ENCODE peak calls at places on chromosomes 5 and 9, in seven cellular contexts. O is A549, P is WERI-Rb-1, L is heart right ventricle, R is left ventricle myocardium inferior, K is lower lobe of right lung, U is right lobe of liver. J is an unnamed sample.

GRCh38 chr5:95153581-95153980 is 131.3 kb downstream of the MCTP1 start:
- DNase-seq in O (no peak), P (no peak), L (no peak), R (no peak), K (no peak), U (no peak), J (no peak)

GRCh38 chr9:121700165-121700830 is 48.9 kb downstream of the DAB2IP start:
- DNase-seq in O (peak), P (peak), L (peak), R (peak), K (peak), U (no peak), J (peak)

GRCh38 chr5:166992874-166993722 is 1298.3 kb upstream of the WWC1 start:
- DNase-seq in O (no peak), P (no peak), L (no peak), R (no peak), K (no peak), U (no peak), J (no peak)

GRCh38 chr5:150603052-150603451 is 37.4 kb upstream of the SYNPO start:
- DNase-seq in O (no peak), P (no peak), L (no peak), R (peak), K (peak), U (peak), J (peak)

GRCh38 chr9:2729003-2729402 is 11.7 kb downstream of the KCNV2 start:
- DNase-seq in O (no peak), P (no peak), L (no peak), R (no peak), K (no peak), U (no peak), J (no peak)

GRCh38 chr9:126399251-126399650 is 72.6 kb downstream of the MVB12B start:
- DNase-seq in O (no peak), P (no peak), L (no peak), R (no peak), K (no peak), U (no peak), J (no peak)

GRCh38 chr5:151221574-151221973 is 2.3 kb downstream of the CCDC69 start:
- DNase-seq in O (no peak), P (no peak), L (no peak), R (no peak), K (no peak), U (no peak), J (no peak)

GRCh38 chr9:134660407-134660806 is 18.8 kb downstream of the COL5A1 start:
- DNase-seq in O (no peak), P (peak), L (no peak), R (no peak), K (no peak), U (no peak), J (no peak)

GRCh38 chr5:176817864-176818377 is 7.6 kb downstream of the UNC5A start:
- DNase-seq in O (peak), P (peak), L (no peak), R (no peak), K (no peak), U (no peak), J (no peak)

GRCh38 chr9:70120834-70121510 is 77.3 kb downstream of the MAMDC2 start:
- DNase-seq in O (no peak), P (peak), L (peak), R (peak), K (no peak), U (no peak), J (no peak)

GRCh38 chr9:130446111-130446861 is 1.5 kb downstream of the ASS1 start:
- DNase-seq in O (no peak), P (peak), L (peak), R (peak), K (peak), U (peak), J (peak)

GRCh38 chr5:7904170-7904569 is 35.2 kb downstream of the MTRR start:
- DNase-seq in O (peak), P (no peak), L (no peak), R (no peak), K (no peak), U (no peak), J (no peak)

GRCh38 chr5:81035522-81035921 is 75.4 kb downstream of the RASGRF2 start:
- DNase-seq in O (no peak), P (no peak), L (no peak), R (no peak), K (no peak), U (no peak), J (no peak)

GRCh38 chr9:18122156-18122555 is 351.8 kb upstream of the ADAMTSL1 start:
- DNase-seq in O (no peak), P (peak), L (no peak), R (no peak), K (no peak), U (no peak), J (no peak)

GRCh38 chr5:68189613-68190012 is 25.9 kb upstream of the PIK3R1 start:
- DNase-seq in O (no peak), P (no peak), L (no peak), R (no peak), K (no peak), U (no peak), J (no peak)

GRCh38 chr5:177133119-177133844 is at the start of gene NSD1:
- DNase-seq in O (peak), P (peak), L (peak), R (peak), K (peak), U (peak), J (peak)

GRCh38 chr9:107224252-107224651 is 58.8 kb upstream of the RAD23B start:
- DNase-seq in O (no peak), P (no peak), L (no peak), R (no peak), K (no peak), U (no peak), J (no peak)

GRCh38 chr9:105063665-105064247 is 135.8 kb upstream of the ABCA1 start:
- DNase-seq in O (no peak), P (no peak), L (peak), R (no peak), K (no peak), U (peak), J (no peak)

DNA sequence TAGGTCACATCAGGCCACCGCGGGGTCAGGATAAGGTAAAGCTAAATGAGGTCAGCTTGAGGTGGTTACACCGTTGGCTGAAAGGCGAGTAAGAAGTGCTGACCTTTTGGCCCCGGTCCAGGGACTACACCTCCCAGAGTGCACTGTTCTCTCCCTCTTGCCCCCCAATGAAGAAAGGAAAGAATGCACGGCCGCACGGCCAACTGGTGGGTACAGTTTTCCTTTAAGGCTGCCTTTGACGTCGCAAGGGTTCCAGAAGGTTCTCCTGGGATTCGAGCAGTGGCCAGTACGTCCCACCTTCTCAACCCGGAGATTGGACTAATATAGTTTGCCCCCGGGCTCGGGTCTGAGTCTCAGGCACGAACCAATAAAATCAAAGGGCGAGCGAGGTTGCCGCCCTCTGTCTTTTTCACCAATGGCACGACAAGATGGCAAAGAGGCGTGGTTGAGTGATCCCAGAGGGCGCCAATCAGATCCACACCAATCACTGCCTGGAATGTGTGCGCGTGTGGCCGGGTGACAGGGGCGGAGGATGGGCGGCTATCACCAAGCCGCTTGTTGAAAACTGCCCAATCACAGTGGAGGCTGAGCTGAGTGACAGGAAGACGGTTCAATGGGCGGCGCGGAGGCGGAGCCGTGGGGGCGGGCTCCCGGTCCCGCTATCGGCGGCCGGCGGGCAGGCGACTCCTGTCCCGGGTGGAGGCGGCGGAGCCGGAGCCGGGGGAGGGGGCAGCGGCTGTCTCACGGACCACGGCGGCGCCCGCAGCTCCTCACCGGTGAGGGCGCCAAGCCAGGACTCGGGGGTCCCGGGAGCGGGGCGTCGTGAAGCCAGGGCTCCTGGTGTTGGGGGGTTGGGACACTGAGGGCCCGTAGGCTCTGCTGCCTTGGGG is at the start of gene DNAJB5:
- DNase-seq in O (peak), P (peak), L (peak), R (peak), K (peak), U (peak), J (peak)
- TF ChIP-seq CTCF in O (no peak), P (no peak), L (no peak), R (no peak), K (no peak), U (no peak), J (no peak)

GRCh38 chr5:139748505-139748826 is 47.1 kb upstream of the PSD2 start:
- DNase-seq in O (no peak), P (no peak), L (no peak), R (no peak), K (no peak), U (no peak), J (no peak)

GRCh38 chr5:139745800-139746690 is 49.6 kb upstream of the PSD2 start:
- DNase-seq in O (peak), P (peak), L (peak), R (peak), K (peak), U (no peak), J (peak)

GRCh38 chr5:139749242-139749641 is 46.4 kb upstream of the PSD2 start:
- DNase-seq in O (no peak), P (no peak), L (no peak), R (no peak), K (no peak), U (no peak), J (no peak)

GRCh38 chr5:139746691-139747582 is 48.7 kb upstream of the PSD2 start:
- DNase-seq in O (no peak), P (peak), L (no peak), R (no peak), K (no peak), U (no peak), J (peak)

DNA sequence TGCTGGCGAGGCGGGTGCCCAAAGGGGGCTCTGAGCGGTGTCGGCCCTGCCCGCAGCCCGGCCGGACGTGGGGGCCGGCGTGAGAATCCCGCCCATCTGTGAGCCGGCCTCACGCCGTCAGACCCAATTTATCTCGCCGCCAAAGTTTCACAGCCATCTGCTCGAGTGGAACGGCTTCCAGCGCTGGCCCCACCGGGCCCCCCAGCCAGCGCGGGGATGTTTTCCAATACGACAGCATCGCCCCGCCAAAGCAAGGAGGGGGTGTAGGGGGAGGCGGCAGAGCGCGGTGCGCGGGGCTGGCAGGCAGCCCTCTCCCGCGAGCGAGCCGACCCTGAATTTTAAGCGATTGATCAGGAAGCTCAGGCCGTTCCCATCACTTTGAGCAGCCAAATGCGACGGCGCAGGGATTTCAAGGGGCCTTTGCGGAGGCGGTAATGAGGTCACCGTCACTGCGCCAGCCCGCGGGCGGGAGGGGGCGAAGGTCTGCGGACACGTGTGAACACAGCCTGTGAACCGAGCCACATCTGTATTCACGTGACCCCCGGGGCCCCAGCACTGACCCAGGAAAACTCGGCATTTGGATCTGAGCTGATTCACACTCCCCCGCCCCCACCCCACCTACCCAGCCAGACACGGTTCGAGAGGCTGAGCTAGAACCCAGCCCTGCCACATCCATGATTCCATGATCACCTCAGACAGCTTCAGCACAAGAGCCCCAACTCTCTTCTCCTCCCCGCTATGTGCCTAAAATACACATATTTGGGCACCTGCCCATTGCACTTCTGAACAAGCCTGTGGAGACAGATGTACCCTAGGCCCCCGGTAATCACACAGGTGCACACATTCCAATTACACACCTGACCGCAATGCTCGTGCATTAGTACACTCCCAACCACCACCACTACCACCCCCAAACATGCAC is 47.8 kb upstream of the PSD2 start:
- DNase-seq in O (no peak), P (peak), L (peak), R (peak), K (peak), U (peak), J (peak)
- H3K4me3 ChIP-seq in O (peak), P (peak), L (peak), R (peak), K (peak), U (peak), J (no peak)

GRCh38 chr5:54741711-54742110 is 224.2 kb downstream of the SNX18 start:
- DNase-seq in O (no peak), P (no peak), L (no peak), R (no peak), K (no peak), U (no peak), J (no peak)
- H3K27ac ChIP-seq in O (no peak), P (no peak), L (no peak), R (no peak), K (no peak), U (no peak), J (no peak)

DNA sequence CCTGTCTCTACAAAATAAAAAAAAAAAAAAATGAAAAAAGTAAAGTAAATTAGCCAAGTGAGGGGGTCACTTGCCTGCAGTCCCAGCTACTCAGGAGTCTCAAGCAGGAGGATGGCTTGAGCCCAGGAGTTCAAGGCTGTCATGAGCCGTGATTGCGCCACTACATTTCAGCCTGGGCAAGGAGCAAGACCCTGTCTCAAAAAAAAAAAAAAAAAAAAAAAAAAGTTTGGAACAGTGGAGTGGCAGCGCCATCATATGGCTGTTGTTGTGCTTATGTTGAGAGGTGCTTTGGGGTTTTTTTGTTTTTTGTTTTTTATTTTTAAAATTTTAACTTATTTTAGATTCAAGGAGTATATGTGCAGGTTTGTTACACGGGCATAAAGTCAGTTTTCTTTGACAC is 3.6 kb downstream of the BRIX1 start:
- DNase-seq in O (no peak), P (no peak), L (no peak), R (no peak), K (no peak), U (no peak), J (no peak)
- TF ChIP-seq CTCF in O (peak), P (no peak), L (no peak), R (no peak), K (no peak), U (no peak), J (no peak)